ENCODE peak calls at places on chromosomes 3 and 15, in four cellular contexts. L is D341Med, Y is AG10803, D is GM19239. E is an unnamed sample.

GRCh38 chr3:127254730-127255129 is 33.1 kb downstream of the PRR20G start:
- DNase-seq in L (no peak), Y (no peak), D (no peak), E (no peak)

GRCh38 chr3:133296315-133296917 is 103.4 kb upstream of the BFSP2 start:
- DNase-seq in L (no peak), Y (no peak), D (no peak), E (no peak)

GRCh38 chr3:168812234-168812633 is 716.5 kb upstream of the GOLIM4 start:
- DNase-seq in L (no peak), Y (no peak), D (no peak), E (no peak)

GRCh38 chr3:172617976-172618375 is 92.9 kb downstream of the NCEH1 start:
- DNase-seq in L (no peak), Y (no peak), D (no peak), E (no peak)

GRCh38 chr3:12553921-12554391 is 2.9 kb upstream of the MKRN2 start:
- DNase-seq in L (no peak), Y (peak), D (no peak), E (peak)

GRCh38 chr15:65509321-65509720 is 8.2 kb downstream of the DPP8 start:
- DNase-seq in L (no peak), Y (no peak), D (no peak), E (no peak)

GRCh38 chr15:40105517-40106202 is 3.0 kb downstream of the BMF start:
- DNase-seq in L (no peak), Y (no peak), D (no peak), E (no peak)

GRCh38 chr15:29698030-29698701 is 124.1 kb downstream of the TJP1 start:
- DNase-seq in L (no peak), Y (peak), D (no peak), E (no peak)

GRCh38 chr15:74716647-74717046 is 8.7 kb downstream of the CYP1A1 start:
- DNase-seq in L (no peak), Y (no peak), D (no peak), E (no peak)

GRCh38 chr15:82951472-82952155 is 906 bp downstream of the HOMER2 start:
- DNase-seq in L (no peak), Y (peak), D (no peak), E (peak)

GRCh38 chr15:77510066-77511044 is 89.7 kb downstream of the HMG20A start:
- DNase-seq in L (no peak), Y (no peak), D (no peak), E (no peak)

GRCh38 chr3:13932578-13933295 is 52.9 kb upstream of the WNT7A start:
- DNase-seq in L (no peak), Y (no peak), D (no peak), E (peak)

GRCh38 chr15:78130466-78131294 is 565 bp downstream of the CIB2 start:
- DNase-seq in L (no peak), Y (no peak), D (peak), E (no peak)

GRCh38 chr3:190092250-190092649 is 28.4 kb downstream of the P3H2 start:
- DNase-seq in L (peak), Y (peak), D (no peak), E (peak)

GRCh38 chr3:188320757-188321156 is 166.8 kb downstream of the LPP start:
- DNase-seq in L (no peak), Y (peak), D (no peak), E (peak)

GRCh38 chr3:171488479-171488878 is 28.3 kb upstream of the TNIK start:
- DNase-seq in L (no peak), Y (no peak), D (no peak), E (no peak)

GRCh38 chr3:180252683-180253082 is 215.9 kb upstream of the PEX5L start:
- DNase-seq in L (no peak), Y (no peak), D (no peak), E (no peak)

GRCh38 chr3:81022339-81022738 is 739.1 kb downstream of the GBE1 start:
- DNase-seq in L (no peak), Y (no peak), D (no peak), E (no peak)

GRCh38 chr3:146780251-146780650 is 175.1 kb upstream of the PLSCR5 start:
- DNase-seq in L (no peak), Y (no peak), D (no peak), E (no peak)

GRCh38 chr3:193335031-193335430 is 43.5 kb downstream of the ATP13A5 start:
- DNase-seq in L (no peak), Y (no peak), D (no peak), E (no peak)